ENCODE peak calls at places on chromosome 13, in ten cellular contexts. S is breast epithelium, H is transverse colon, W is spleen, R is K562, A is endothelial cell of umbilical vein, Y is sigmoid colon, T is suprapubic skin, P is SK-N-SH, K is stomach. L is an unnamed sample.

GRCh38 chr13:41916173-41916954 is 44.5 kb downstream of the VWA8 start:
- DNase-seq in S (no peak), K (no peak), H (no peak), Y (no peak), P (no peak), R (peak; percentile 35), W (no peak), A (peak; percentile 86), T (no peak), L (no peak)

GRCh38 chr13:25816239-25816638 is 235.6 kb downstream of the SHISA2 start:
- DNase-seq in T (no peak), P (no peak), R (no peak), H (no peak), A (no peak), W (no peak), S (no peak), Y (no peak), K (no peak), L (peak; percentile 82)

GRCh38 chr13:43383488-43384165 is 360.2 kb downstream of the DNAJC15 start:
- DNase-seq in R (no peak), W (no peak), K (no peak), Y (no peak), P (no peak), T (no peak), A (no peak), S (no peak), H (no peak), L (no peak)

GRCh38 chr13:75432045-75432444 is 49.9 kb downstream of the TBC1D4 start:
- DNase-seq in T (no peak), R (peak; percentile 9), K (no peak), W (no peak), H (no peak), P (no peak), A (no peak), S (no peak), Y (no peak), L (no peak)

GRCh38 chr13:42762251-42762650 is 19.1 kb upstream of the FAM216B start:
- DNase-seq in W (no peak), H (no peak), K (no peak), P (no peak), S (no peak), Y (no peak), R (no peak), T (no peak), A (no peak), L (no peak)

GRCh38 chr13:21426238-21426637 is 32.9 kb downstream of the ZDHHC20 start:
- DNase-seq in K (no peak), S (no peak), A (no peak), R (no peak), H (no peak), Y (no peak), T (no peak), W (no peak), P (no peak), L (no peak)

GRCh38 chr13:79674765-79675515 is 194.0 kb downstream of the NDFIP2 start:
- DNase-seq in A (no peak), T (no peak), H (no peak), W (no peak), P (no peak), R (no peak), Y (no peak), S (no peak), K (no peak), L (no peak)

GRCh38 chr13:50989476-50989875 is 79.9 kb downstream of the RNASEH2B start:
- DNase-seq in A (peak; percentile 30), Y (no peak), H (no peak), T (no peak), S (no peak), R (peak; percentile 43), P (peak; percentile 30), W (no peak), K (no peak), L (no peak)

GRCh38 chr13:70732611-70733010 is 624.4 kb upstream of the KLHL1 start:
- DNase-seq in Y (no peak), A (no peak), S (no peak), R (no peak), K (no peak), W (no peak), P (no peak), T (no peak), H (no peak), L (no peak)

GRCh38 chr13:20193142-20193923 is 595 bp upstream of the GJB2 start:
- DNase-seq in T (no peak), H (no peak), R (no peak), S (no peak), A (no peak), W (no peak), Y (no peak), K (no peak), P (no peak), L (no peak)

GRCh38 chr13:108985166-108985565 is 355.8 kb downstream of the MYO16 start:
- DNase-seq in K (no peak), W (no peak), T (no peak), S (no peak), Y (no peak), P (no peak), R (no peak), A (no peak), H (no peak), L (no peak)

GRCh38 chr13:66689628-66690027 is 540.5 kb downstream of the PCDH9 start:
- DNase-seq in P (peak; percentile 30), H (no peak), A (peak; percentile 26), K (no peak), R (no peak), S (no peak), Y (no peak), W (no peak), T (no peak), L (no peak)

GRCh38 chr13:66689037-66689619 is 541.0 kb downstream of the PCDH9 start:
- DNase-seq in A (peak; percentile 10), Y (no peak), P (peak; percentile 19), K (no peak), R (no peak), T (no peak), W (no peak), S (no peak), H (no peak), L (no peak)

GRCh38 chr13:66693656-66694055 is 536.5 kb downstream of the PCDH9 start:
- DNase-seq in K (no peak), Y (no peak), R (no peak), A (peak; percentile 7), T (no peak), S (no peak), P (no peak), H (no peak), W (no peak), L (no peak)

DNA sequence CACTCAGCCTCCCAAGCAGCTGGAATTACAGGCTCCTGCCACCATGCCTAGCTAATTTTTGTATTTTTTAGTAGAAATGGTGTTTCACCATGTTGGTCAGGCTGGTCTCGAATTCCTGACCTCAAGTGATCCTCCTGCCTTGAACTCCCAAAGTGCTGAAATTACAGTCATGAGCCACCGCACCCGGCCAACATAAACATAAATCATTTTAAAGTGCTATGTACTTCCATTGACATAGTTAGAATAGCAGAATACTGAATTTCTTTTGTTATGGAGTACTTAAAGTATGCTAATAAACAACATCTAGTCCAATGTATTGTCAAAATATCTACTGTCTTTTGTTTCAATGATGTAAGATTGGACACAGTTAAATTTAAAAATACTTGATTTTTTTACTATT is 539.0 kb downstream of the PCDH9 start:
- DNase-seq in H (no peak), R (no peak), S (no peak), A (no peak), P (no peak), W (no peak), K (no peak), Y (no peak), T (no peak), L (no peak)
- H3K9me3 ChIP-seq in H (no peaks in the 10 kb centered on the region), R (no peaks in the 10 kb centered on the region), S (no peaks in the 10 kb centered on the region), A (no peaks in the 10 kb centered on the region), P (no peaks in the 10 kb centered on the region), W (peaks cover 3% of the 10 kb centered on the region), K (no peaks in the 10 kb centered on the region), Y (no peaks in the 10 kb centered on the region), T (no peaks in the 10 kb centered on the region), L (no peaks in the 10 kb centered on the region)

DNA sequence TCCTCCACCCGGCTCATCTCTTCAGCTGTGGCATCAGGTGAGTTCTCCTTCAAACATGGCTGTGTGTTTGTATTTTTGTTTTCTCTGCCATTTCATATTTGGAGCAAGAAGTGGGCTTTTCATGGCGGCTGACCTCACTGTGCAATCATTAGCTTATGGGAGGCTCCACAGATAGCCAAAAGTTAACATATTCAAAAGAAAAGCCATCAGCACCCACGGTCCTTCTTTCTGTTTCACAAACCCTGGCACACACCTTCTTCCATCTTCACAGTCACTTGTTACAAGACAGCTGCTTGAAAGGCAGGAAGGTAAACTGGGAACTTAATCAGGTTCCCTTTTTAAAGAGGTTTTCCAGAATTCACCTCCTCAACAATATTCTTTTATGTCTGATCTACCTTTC is 69.3 kb upstream of the ATP12A start:
- DNase-seq in R (no peak), S (no peak), H (no peak), K (no peak), P (no peak), T (no peak), Y (no peak), A (no peak), W (no peak), L (no peak)
- TF ChIP-seq POLR2AphosphoS5 in R (no peak), S (no peak), H (no peak), K (no peak), P (no peak), T (no peak), Y (no peak), A (no peak), W (no peak), L (no peak)

GRCh38 chr13:100112186-100112838 is 23.4 kb downstream of the PCCA start:
- DNase-seq in Y (no peak), H (no peak), A (no peak), R (no peak), T (no peak), K (no peak), P (no peak), W (no peak), S (no peak), L (no peak)
- H3K4me3 ChIP-seq in Y (no peak overlapping the region), H (no peak overlapping the region), A (no peak overlapping the region), R (no peak overlapping the region), T (no peak overlapping the region), K (no peak overlapping the region), P (no peak overlapping the region), W (no peak overlapping the region), S (no peak overlapping the region), L (no peak overlapping the region)

GRCh38 chr13:99972190-99972731 is 694 bp upstream of the ZIC5 start:
- DNase-seq in R (no peak), A (no peak), K (no peak), P (peak; percentile 23), H (no peak), W (no peak), S (no peak), T (no peak), Y (no peak), L (no peak)
- H3K9me3 ChIP-seq in R (no peaks in the 10 kb centered on the region), A (no peaks in the 10 kb centered on the region), K (peaks cover 51% of the 10 kb centered on the region), P (no peaks in the 10 kb centered on the region), H (no peaks in the 10 kb centered on the region), W (peaks cover 10% of the 10 kb centered on the region), S (no peaks in the 10 kb centered on the region), T (no peaks in the 10 kb centered on the region), Y (no peaks in the 10 kb centered on the region), L (peaks cover 4% of the 10 kb centered on the region)

GRCh38 chr13:97268772-97269171 is 46.6 kb downstream of the MBNL2 start:
- DNase-seq in Y (no peak), K (no peak), P (no peak), T (no peak), S (no peak), W (no peak), A (peak; percentile 72), R (no peak), H (no peak), L (peak; percentile 24)
- TF ChIP-seq POLR2AphosphoS5 in Y (no peak), K (no peak), P (peak; percentile 9), T (no peak), S (no peak), W (no peak), A (peak; percentile 28), R (no peak), H (no peak), L (no peak)

L was measured in upper lobe of left lung.